ENCODE peak calls at places on chromosomes 5 and 9, in ten cellular contexts. Y is heart left ventricle, I is IMR-90, H is H1, M is breast epithelium, D is ovary, K is transverse colon, G is tibial nerve, F is sigmoid colon, R is upper lobe of left lung. L is an unnamed sample.
A peak's percentile ranks its signal among the peaks of the same experiment; 100 is the strongest.

GRCh38 chr9:38421498-38422211 is 2.6 kb downstream of the IGFBPL1 start:
- DNase-seq in F (no peak), G (no peak), M (no peak), D (no peak), H (no peak), K (no peak), Y (no peak), R (no peak), I (no peak), L (no peak)

GRCh38 chr5:132059043-132059695 is 1.3 kb upstream of the IL3 start:
- DNase-seq in G (no peak), I (no peak), D (no peak), H (no peak), K (peak; percentile 8), F (peak; percentile 52), R (no peak), Y (peak; percentile 3), M (no peak), L (no peak)

GRCh38 chr5:38426986-38427950 is 129.2 kb downstream of the LIFR start:
- DNase-seq in K (no peak), M (no peak), Y (no peak), D (peak; percentile 30), G (no peak), H (no peak), F (no peak), R (no peak), I (peak; percentile 70), L (no peak)

GRCh38 chr9:28135571-28135970 is 562.3 kb upstream of the C9orf72 start:
- DNase-seq in I (no peak), G (no peak), Y (no peak), H (no peak), K (no peak), D (no peak), F (no peak), R (no peak), M (no peak), L (no peak)

GRCh38 chr5:126003309-126003708 is 419.9 kb upstream of the GRAMD2B start:
- DNase-seq in G (peak; percentile 12), K (no peak), F (no peak), D (peak; percentile 36), I (peak; percentile 83), Y (peak; percentile 40), M (no peak), H (no peak), R (peak; percentile 22), L (no peak)

GRCh38 chr9:35114921-35115341 is 731 bp downstream of the ATOSB start:
- DNase-seq in F (peak; percentile 82), D (peak; percentile 60), Y (peak; percentile 81), I (no peak), H (no peak), K (peak; percentile 74), M (peak; percentile 44), R (peak; percentile 83), G (peak; percentile 68), L (no peak)

GRCh38 chr9:69961834-69962233 is 81.8 kb upstream of the MAMDC2 start:
- DNase-seq in H (no peak), M (no peak), Y (no peak), R (no peak), K (no peak), D (no peak), G (no peak), I (no peak), F (no peak), L (no peak)

GRCh38 chr9:36818965-36819870 is 214.8 kb downstream of the PAX5 start:
- DNase-seq in F (peak; percentile 52), H (no peak), D (peak; percentile 37), Y (no peak), G (no peak), M (no peak), I (no peak), K (no peak), R (no peak), L (no peak)

GRCh38 chr5:178361657-178362445 is 129.2 kb upstream of the PHYKPL start:
- DNase-seq in I (no peak), F (no peak), Y (no peak), G (no peak), R (no peak), K (no peak), M (no peak), D (no peak), H (no peak), L (no peak)

GRCh38 chr5:178360926-178361235 is 128.3 kb upstream of the PHYKPL start:
- DNase-seq in K (no peak), Y (no peak), I (no peak), M (no peak), H (no peak), D (no peak), G (no peak), F (no peak), R (no peak), L (no peak)

GRCh38 chr5:178357678-178358077 is 125.1 kb upstream of the PHYKPL start:
- DNase-seq in Y (no peak), D (no peak), I (no peak), G (no peak), F (no peak), K (no peak), R (no peak), H (no peak), M (no peak), L (no peak)

GRCh38 chr5:178360231-178360925 is 127.8 kb upstream of the PHYKPL start:
- DNase-seq in R (no peak), K (no peak), M (no peak), D (no peak), H (no peak), Y (no peak), G (no peak), I (no peak), F (no peak), L (no peak)

DNA sequence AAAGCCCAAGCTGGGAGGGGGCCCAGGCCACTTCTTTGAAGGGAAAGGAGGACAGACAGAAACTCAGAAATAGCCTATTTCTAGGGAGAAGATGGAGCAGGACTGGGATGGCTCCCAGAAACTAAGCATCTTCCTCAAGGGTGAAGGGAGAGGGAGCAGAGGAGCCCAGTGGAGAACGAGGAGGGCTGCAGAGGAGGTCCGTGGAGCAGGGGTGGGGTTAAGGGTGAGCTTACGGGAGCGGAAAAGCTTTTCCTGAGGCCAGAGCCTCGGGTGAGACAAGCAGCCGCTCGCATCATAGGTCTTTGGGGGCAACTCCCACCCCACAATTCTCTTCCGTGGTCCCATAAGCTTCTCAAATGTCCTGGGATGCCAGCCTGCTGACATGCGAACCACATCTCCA is 127.1 kb upstream of the PHYKPL start:
- DNase-seq in G (no peak), I (no peak), F (no peak), H (no peak), R (no peak), K (no peak), Y (no peak), M (no peak), D (no peak), L (no peak)
- H3K27me3 ChIP-seq in G (no peaks in the 10 kb centered on the region), I (no peaks in the 10 kb centered on the region), F (no peaks in the 10 kb centered on the region), H (no peaks in the 10 kb centered on the region), R (no peaks in the 10 kb centered on the region), K (no peaks in the 10 kb centered on the region), Y (no peaks in the 10 kb centered on the region), M (peaks cover 22% of the 10 kb centered on the region), D (no peaks in the 10 kb centered on the region), L (peaks cover 52% of the 10 kb centered on the region)

DNA sequence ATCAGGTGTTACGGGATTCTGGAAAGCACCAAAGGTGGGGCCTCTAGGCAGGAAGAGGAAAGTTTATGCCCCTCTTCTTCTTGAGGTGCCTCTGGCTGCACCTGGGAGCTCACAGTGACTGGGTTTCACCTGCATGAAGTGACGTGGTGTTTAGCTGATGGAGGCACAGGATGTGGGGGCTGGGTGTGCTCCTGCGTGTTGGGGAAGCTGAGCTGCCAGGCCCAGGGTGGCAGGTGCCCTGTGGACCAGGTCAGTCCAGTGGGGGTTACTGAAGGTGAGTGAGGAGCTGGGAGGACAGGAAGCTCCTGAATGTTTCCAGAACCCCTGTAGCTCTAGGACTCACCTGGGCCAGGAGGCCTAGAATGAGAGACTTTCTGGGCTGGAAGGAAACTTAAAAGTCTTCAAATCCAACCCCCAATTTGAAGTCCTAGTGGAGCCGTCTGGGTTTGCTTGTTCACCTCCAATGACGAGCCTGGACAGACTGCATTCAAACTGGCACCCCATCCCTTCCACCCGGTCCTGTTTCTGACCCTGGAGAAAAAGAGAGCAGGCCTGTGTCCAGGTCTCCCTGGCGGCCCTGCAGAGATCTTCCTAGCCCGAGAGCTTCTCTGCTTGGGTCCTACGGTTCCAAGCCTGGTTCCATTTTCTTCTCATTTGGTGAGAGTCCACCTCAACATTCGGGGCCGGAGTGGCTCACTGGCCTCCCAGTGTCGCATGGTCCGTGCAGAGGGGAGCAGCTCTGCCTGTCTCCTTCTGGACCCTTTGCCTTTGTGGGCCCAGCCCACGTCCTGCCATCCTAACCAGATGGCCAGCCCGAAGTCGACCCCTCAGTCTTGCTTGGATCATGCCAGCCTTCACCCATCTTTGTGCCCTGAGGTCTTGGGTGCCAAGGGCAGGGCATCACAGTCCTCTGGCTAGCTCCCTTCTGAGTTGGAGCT is 22.3 kb downstream of the TRAF1 start:
- DNase-seq in R (no peak), I (no peak), K (peak; percentile 43), F (no peak), M (no peak), H (no peak), Y (no peak), D (no peak), G (no peak), L (no peak)
- TF ChIP-seq POLR2A in R (no peak), I (no peak), K (no peak), F (no peak), M (no peak), H (no peak), Y (no peak), D (no peak), G (no peak), L (no peak)

GRCh38 chr5:15791859-15792258 is 291.9 kb downstream of the FBXL7 start:
- DNase-seq in Y (no peak), D (no peak), F (no peak), M (no peak), R (no peak), I (peak; percentile 66), K (no peak), H (no peak), G (no peak), L (no peak)

GRCh38 chr5:15796557-15796956 is 296.6 kb downstream of the FBXL7 start:
- DNase-seq in Y (no peak), F (no peak), K (no peak), G (no peak), R (no peak), I (no peak), H (peak; percentile 46), M (no peak), D (no peak), L (no peak)

GRCh38 chr5:15796096-15796495 is 296.1 kb downstream of the FBXL7 start:
- DNase-seq in F (no peak), K (no peak), H (no peak), G (no peak), D (no peak), I (no peak), R (no peak), Y (no peak), M (no peak), L (no peak)

GRCh38 chr5:15797116-15797515 is 297.1 kb downstream of the FBXL7 start:
- DNase-seq in K (no peak), F (no peak), D (no peak), Y (no peak), G (no peak), I (no peak), M (no peak), H (no peak), R (no peak), L (no peak)

GRCh38 chr5:15794117-15794985 is 294.4 kb downstream of the FBXL7 start:
- DNase-seq in F (no peak), Y (no peak), M (no peak), G (no peak), R (no peak), K (no peak), D (no peak), I (peak; percentile 24), H (no peak), L (no peak)
- TF ChIP-seq CTCF in F (no peak), Y (peak; percentile 56), M (no peak), G (no peak), R (peak; percentile 9), K (no peak), D (no peak), I (peak; percentile 44), H (no peak), L (no peak)

DNA sequence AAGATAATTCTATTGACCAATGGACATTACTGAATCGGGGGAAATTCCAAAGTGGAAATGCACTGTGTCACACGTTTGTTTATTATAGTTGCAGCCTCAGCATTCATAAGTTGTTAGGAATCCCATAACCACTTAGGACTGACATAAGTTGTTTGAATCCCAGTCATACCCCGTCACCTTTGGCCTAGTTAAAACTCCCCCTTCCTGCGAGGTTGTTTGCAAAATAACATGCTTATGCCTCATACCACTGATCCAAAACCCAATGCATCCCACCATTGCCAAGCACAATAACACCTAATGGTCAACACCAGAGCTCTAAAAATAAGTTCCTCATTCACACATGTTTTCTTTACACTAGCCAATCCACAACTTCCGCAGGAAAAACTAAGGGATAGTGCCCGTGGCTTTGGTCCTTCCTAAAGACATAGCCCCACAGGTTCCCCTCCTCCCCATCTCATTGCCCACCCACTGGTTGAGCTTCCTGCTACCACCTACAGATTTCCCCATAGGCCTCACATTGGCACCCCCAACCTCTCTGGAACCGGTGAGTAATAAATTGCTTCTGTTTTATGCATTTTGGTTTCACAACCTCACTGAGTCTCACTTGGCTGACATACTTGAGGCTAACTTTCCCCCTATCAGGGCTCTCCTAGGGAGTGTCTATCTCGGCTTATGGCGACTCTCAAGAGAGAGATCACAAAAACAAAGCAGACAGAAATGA is 42.3 kb upstream of the MUSK start:
- DNase-seq in H (no peak), R (no peak), M (no peak), G (no peak), K (no peak), Y (no peak), D (no peak), F (no peak), I (peak; percentile 98), L (no peak)
- H3K27me3 ChIP-seq in H (no peaks in the 10 kb centered on the region), R (no peaks in the 10 kb centered on the region), M (no peaks in the 10 kb centered on the region), G (no peaks in the 10 kb centered on the region), K (no peaks in the 10 kb centered on the region), Y (no peaks in the 10 kb centered on the region), D (no peaks in the 10 kb centered on the region), F (no peaks in the 10 kb centered on the region), I (no peaks in the 10 kb centered on the region), L (no peaks in the 10 kb centered on the region)

L was measured in esophagus squamous epithelium.